ENCODE peak calls at places on chromosomes 1 and 21, in seven cellular contexts. X is IMR-90, W is transverse colon, Z is A549, J is suprapubic skin, M is sigmoid colon, I is body of pancreas. H is an unnamed sample.
A peak's percentile ranks its signal among the peaks of the same experiment; 100 is the strongest.

GRCh38 chr1:242847390-242847993 is 323.0 kb upstream of the PLD5 start:
- DNase-seq in X (no peak), W (no peak), Z (peak; percentile 16), J (no peak), M (no peak), I (no peak), H (no peak)

GRCh38 chr1:93817819-93818569 is 61.0 kb downstream of the DNTTIP2 start:
- DNase-seq in X (no peak), W (no peak), Z (no peak), J (no peak), M (no peak), I (no peak), H (no peak)

GRCh38 chr21:35050348-35051286 is 1.5 kb upstream of the RUNX1 start:
- DNase-seq in X (peak; percentile 70), W (no peak), Z (no peak), J (no peak), M (peak; percentile 77), I (no peak), H (peak; percentile 22)

GRCh38 chr1:93061895-93062792 is 16.9 kb upstream of the MTF2 start:
- DNase-seq in X (peak; percentile 36), W (peak; percentile 43), Z (peak; percentile 32), J (no peak), M (no peak), I (peak; percentile 43), H (no peak)

GRCh38 chr1:155322571-155322952 is 1.9 kb downstream of the RUSC1 start:
- DNase-seq in X (peak; percentile 39), W (no peak), Z (no peak), J (no peak), M (peak; percentile 81), I (no peak), H (no peak)

GRCh38 chr21:43984905-43985689 is 27.0 kb upstream of the TRAPPC10 start:
- DNase-seq in X (peak; percentile 24), W (no peak), Z (no peak), J (no peak), M (no peak), I (no peak), H (no peak)

GRCh38 chr1:145858238-145858936 is 494 bp downstream of the PIAS3 start:
- DNase-seq in X (peak; percentile 19), W (peak; percentile 75), Z (peak; percentile 48), J (peak; percentile 88), M (peak; percentile 83), I (peak; percentile 58), H (no peak)

GRCh38 chr1:178946416-178946815 is 75.5 kb upstream of the ANGPTL1 start:
- DNase-seq in X (no peak), W (no peak), Z (no peak), J (no peak), M (no peak), I (no peak), H (peak; percentile 70)

GRCh38 chr1:225999912-226000337 is 782 bp upstream of the SDE2 start:
- DNase-seq in X (peak; percentile 10), W (no peak), Z (no peak), J (no peak), M (no peak), I (no peak), H (no peak)

GRCh38 chr1:196464545-196464944 is 143.7 kb downstream of the KCNT2 start:
- DNase-seq in X (peak; percentile 31), W (no peak), Z (no peak), J (no peak), M (no peak), I (no peak), H (no peak)

GRCh38 chr21:31157756-31158155 is 119.5 kb upstream of the KRTAP19-8 start:
- DNase-seq in X (no peak), W (no peak), Z (no peak), J (no peak), M (no peak), I (no peak), H (no peak)

GRCh38 chr21:28375708-28376385 is 616.8 kb downstream of the LTN1 start:
- DNase-seq in X (peak; percentile 77), W (no peak), Z (no peak), J (no peak), M (no peak), I (no peak), H (no peak)

GRCh38 chr1:2385606-2386280 is 5.6 kb downstream of the MORN1 start:
- DNase-seq in X (no peak), W (peak; percentile 5), Z (no peak), J (no peak), M (peak; percentile 57), I (no peak), H (no peak)

GRCh38 chr1:53575141-53575947 is 116.1 kb downstream of the DMRTB1 start:
- DNase-seq in X (no peak), W (no peak), Z (no peak), J (peak; percentile 46), M (peak; percentile 46), I (no peak), H (no peak)

GRCh38 chr1:18452550-18452949 is 28.2 kb upstream of the KLHDC7A start:
- DNase-seq in X (no peak), W (no peak), Z (peak; percentile 21), J (no peak), M (no peak), I (no peak), H (no peak)

GRCh38 chr1:10471411-10472219 is 714 bp downstream of the DFFA start:
- DNase-seq in X (peak; percentile 33), W (no peak), Z (peak; percentile 21), J (no peak), M (no peak), I (no peak), H (no peak)

GRCh38 chr1:174682419-174683008 is 234.8 kb downstream of the GPR52 start:
- DNase-seq in X (peak; percentile 93), W (no peak), Z (no peak), J (no peak), M (no peak), I (no peak), H (no peak)

DNA sequence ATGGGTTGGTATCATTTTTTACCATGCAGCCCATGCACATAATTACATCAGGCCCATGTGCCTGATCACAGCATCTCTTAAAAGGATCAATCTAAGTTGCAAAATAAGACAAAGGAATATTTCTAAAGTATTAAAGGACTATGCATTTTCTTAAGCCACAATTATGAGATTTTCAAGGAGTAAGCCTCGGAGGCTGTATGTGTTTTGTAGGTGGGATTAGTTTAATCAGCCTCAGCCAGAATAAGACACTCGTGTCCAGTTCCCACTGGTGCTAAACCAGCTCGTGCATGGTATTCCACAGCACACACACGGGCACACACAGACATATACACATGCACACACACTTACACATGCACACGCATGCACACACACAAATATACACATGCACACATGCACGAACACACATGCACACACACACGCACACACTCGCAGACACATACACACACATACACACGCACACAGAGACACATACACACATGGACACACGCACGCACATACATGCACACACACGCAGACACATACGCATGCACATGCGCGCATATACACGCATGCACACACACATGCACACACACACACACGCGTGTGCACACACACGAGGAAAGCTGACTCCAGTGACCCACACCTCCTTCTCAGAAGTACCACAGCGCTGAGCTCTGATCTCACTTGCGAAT is 16.4 kb upstream of the PDE9A start:
- DNase-seq in X (no peak), W (no peak), Z (no peak), J (no peak), M (no peak), I (no peak), H (no peak)
- TF ChIP-seq POLR2A in X (no peak), W (no peak), Z (no peak), J (no peak), M (no peak), I (no peak), H (no peak)

DNA sequence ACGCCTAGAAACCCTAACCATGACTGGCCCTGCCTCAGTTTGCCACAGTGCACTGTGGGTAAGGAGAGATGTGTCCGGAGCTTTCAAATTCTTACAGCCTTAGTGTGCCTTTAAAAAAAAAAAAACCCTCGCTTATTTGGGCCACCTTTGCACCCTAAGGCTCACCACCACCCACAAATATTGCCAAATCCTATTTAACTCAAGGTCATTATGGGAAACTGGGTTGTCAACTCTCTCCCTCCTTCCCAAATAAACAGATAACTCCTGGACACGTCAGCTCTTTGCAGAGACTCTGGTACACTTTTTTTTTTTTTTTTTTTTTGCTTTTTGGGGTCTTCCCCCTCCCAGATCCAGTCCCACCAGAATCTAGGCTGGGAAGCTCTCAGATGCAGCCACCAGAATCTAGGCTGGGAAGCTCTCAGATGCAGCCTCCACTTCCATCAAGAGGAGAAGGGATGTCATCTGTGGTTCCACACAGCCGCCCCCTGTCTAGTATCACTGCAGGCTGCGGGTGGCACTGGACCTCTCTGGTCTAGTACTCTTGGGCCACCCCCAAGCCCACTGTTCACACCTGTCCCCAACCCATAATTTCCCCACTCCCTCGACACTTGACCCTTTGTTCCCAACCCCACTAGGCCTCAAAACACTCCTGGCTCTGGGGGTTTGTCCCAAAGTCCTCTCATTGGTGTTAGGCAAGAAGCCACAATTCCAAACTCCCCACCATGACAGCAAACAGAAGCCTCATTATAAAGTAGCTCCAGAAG is 3.4 kb downstream of the DHRS3 start:
- DNase-seq in X (no peak), W (no peak), Z (no peak), J (no peak), M (no peak), I (peak; percentile 38), H (no peak)
- H3K4me3 ChIP-seq in X (no peak overlapping the region), W (peak overlapping the region; percentile 54), Z (peak overlapping the region; percentile 93), J (peak overlapping the region; percentile 87), M (peak overlapping the region; percentile 71), I (peak overlapping the region; percentile 43), H (peak overlapping the region; percentile 87)

GRCh38 chr1:23422955-23423354 is 1.6 kb downstream of the TCEA3 start:
- DNase-seq in X (no peak), W (peak; percentile 25), Z (no peak), J (no peak), M (no peak), I (peak; percentile 48), H (no peak)

GRCh38 chr1:23424171-23424959 is at the start of gene TCEA3:
- DNase-seq in X (no peak), W (peak; percentile 76), Z (no peak), J (no peak), M (peak; percentile 85), I (peak; percentile 90), H (no peak)

GRCh38 chr1:23422313-23422877 is 2.2 kb downstream of the TCEA3 start:
- DNase-seq in X (peak; percentile 82), W (peak; percentile 89), Z (no peak), J (peak; percentile 89), M (peak; percentile 90), I (peak; percentile 84), H (no peak)

GRCh38 chr1:23421752-23422312 is 2.7 kb downstream of the TCEA3 start:
- DNase-seq in X (peak; percentile 90), W (peak; percentile 42), Z (no peak), J (no peak), M (peak; percentile 77), I (peak; percentile 83), H (no peak)

GRCh38 chr1:23423415-23424170 is 955 bp downstream of the TCEA3 start:
- DNase-seq in X (no peak), W (peak; percentile 88), Z (no peak), J (no peak), M (no peak), I (peak; percentile 92), H (no peak)
- TF ChIP-seq POLR2A in X (no peak), W (peak; percentile 55), Z (no peak), J (no peak), M (no peak), I (peak; percentile 56), H (no peak)

GRCh38 chr1:110033421-110033820 is 1.0 kb upstream of the STRIP1 start:
- DNase-seq in X (no peak), W (no peak), Z (no peak), J (no peak), M (no peak), I (no peak), H (no peak)
- H3K4me3 ChIP-seq in X (no peak overlapping the region), W (no peak overlapping the region), Z (no peak overlapping the region), J (no peak overlapping the region), M (no peak overlapping the region), I (no peak overlapping the region), H (no peak overlapping the region)

GRCh38 chr1:182615468-182616129 is 11.4 kb upstream of the RGS16 start:
- DNase-seq in X (no peak), W (no peak), Z (no peak), J (peak; percentile 88), M (peak; percentile 82), I (no peak), H (no peak)
- TF ChIP-seq POLR2A in X (no peak), W (no peak), Z (no peak), J (no peak), M (no peak), I (no peak), H (no peak)

H was measured in vagina.